ENCODE peak calls at places on chromosome 4, in nine cellular contexts. One of them, this sample, is unnamed.

GRCh38 chr4:150072906-150073714 is 5.1 kb upstream of the DCLK2 start:
- DNase-seq in right lobe of liver: no peak
- DNase-seq in epithelial cell of esophagus: peak
- DNase-seq in epithelial cell of proximal tubule: peak
- DNase-seq in uterus: no peak
- DNase-seq in GM12864: no peak
- DNase-seq in upper lobe of right lung: no peak
- DNase-seq in AG04449: peak
- DNase-seq in ovary: no peak
- DNase-seq in this sample: no peak

GRCh38 chr4:148126825-148127224 is 315.4 kb downstream of the NR3C2 start:
- DNase-seq in GM12864: no peak
- DNase-seq in upper lobe of right lung: no peak
- DNase-seq in epithelial cell of esophagus: no peak
- DNase-seq in uterus: no peak
- DNase-seq in AG04449: no peak
- DNase-seq in ovary: no peak
- DNase-seq in epithelial cell of proximal tubule: no peak
- DNase-seq in right lobe of liver: no peak
- DNase-seq in this sample: no peak

GRCh38 chr4:14262221-14262620 is 634.7 kb upstream of the BOD1L1 start:
- DNase-seq in ovary: no peak
- DNase-seq in right lobe of liver: no peak
- DNase-seq in epithelial cell of proximal tubule: no peak
- DNase-seq in uterus: no peak
- DNase-seq in GM12864: no peak
- DNase-seq in AG04449: no peak
- DNase-seq in upper lobe of right lung: no peak
- DNase-seq in epithelial cell of esophagus: no peak
- DNase-seq in this sample: no peak

GRCh38 chr4:182778222-182778982 is 138.8 kb downstream of the DCTD start:
- DNase-seq in epithelial cell of proximal tubule: no peak
- DNase-seq in ovary: no peak
- DNase-seq in GM12864: no peak
- DNase-seq in epithelial cell of esophagus: peak
- DNase-seq in AG04449: no peak
- DNase-seq in upper lobe of right lung: no peak
- DNase-seq in uterus: no peak
- DNase-seq in right lobe of liver: no peak
- DNase-seq in this sample: no peak

GRCh38 chr4:137576437-137576836 is 44.1 kb upstream of the PCDH18 start:
- DNase-seq in AG04449: no peak
- DNase-seq in ovary: no peak
- DNase-seq in upper lobe of right lung: no peak
- DNase-seq in epithelial cell of esophagus: no peak
- DNase-seq in epithelial cell of proximal tubule: no peak
- DNase-seq in right lobe of liver: no peak
- DNase-seq in GM12864: no peak
- DNase-seq in uterus: no peak
- DNase-seq in this sample: no peak

GRCh38 chr4:22787753-22788389 is 95.1 kb downstream of the GBA3 start:
- DNase-seq in uterus: no peak
- DNase-seq in right lobe of liver: no peak
- DNase-seq in epithelial cell of esophagus: no peak
- DNase-seq in ovary: no peak
- DNase-seq in AG04449: no peak
- DNase-seq in upper lobe of right lung: no peak
- DNase-seq in epithelial cell of proximal tubule: no peak
- DNase-seq in GM12864: no peak
- DNase-seq in this sample: no peak

GRCh38 chr4:113540859-113541258 is 220.7 kb downstream of the CAMK2D start:
- DNase-seq in uterus: no peak
- DNase-seq in AG04449: no peak
- DNase-seq in right lobe of liver: no peak
- DNase-seq in GM12864: no peak
- DNase-seq in ovary: no peak
- DNase-seq in upper lobe of right lung: no peak
- DNase-seq in epithelial cell of esophagus: no peak
- DNase-seq in epithelial cell of proximal tubule: no peak
- DNase-seq in this sample: no peak

GRCh38 chr4:105474110-105474518 is 252 bp upstream of the PPA2 start:
- DNase-seq in right lobe of liver: peak
- DNase-seq in upper lobe of right lung: peak
- DNase-seq in uterus: peak
- DNase-seq in ovary: peak
- DNase-seq in GM12864: no peak
- DNase-seq in AG04449: no peak
- DNase-seq in epithelial cell of esophagus: peak
- DNase-seq in epithelial cell of proximal tubule: no peak
- DNase-seq in this sample: no peak

GRCh38 chr4:105232374-105232773 is 85.7 kb downstream of the TET2 start:
- DNase-seq in upper lobe of right lung: no peak
- DNase-seq in uterus: no peak
- DNase-seq in epithelial cell of esophagus: no peak
- DNase-seq in epithelial cell of proximal tubule: no peak
- DNase-seq in right lobe of liver: no peak
- DNase-seq in GM12864: no peak
- DNase-seq in AG04449: peak
- DNase-seq in ovary: no peak
- DNase-seq in this sample: no peak

GRCh38 chr4:42331914-42332368 is 65.3 kb upstream of the SHISA3 start:
- DNase-seq in GM12864: peak
- DNase-seq in epithelial cell of esophagus: peak
- DNase-seq in uterus: no peak
- DNase-seq in upper lobe of right lung: no peak
- DNase-seq in right lobe of liver: no peak
- DNase-seq in ovary: no peak
- DNase-seq in epithelial cell of proximal tubule: peak
- DNase-seq in AG04449: no peak
- DNase-seq in this sample: no peak

GRCh38 chr4:54232151-54232688 is 3.1 kb downstream of the PDGFRA start:
- DNase-seq in epithelial cell of esophagus: no peak
- DNase-seq in right lobe of liver: no peak
- DNase-seq in ovary: no peak
- DNase-seq in epithelial cell of proximal tubule: no peak
- DNase-seq in AG04449: no peak
- DNase-seq in uterus: no peak
- DNase-seq in GM12864: no peak
- DNase-seq in upper lobe of right lung: no peak
- DNase-seq in this sample: no peak

GRCh38 chr4:143184217-143184502 is 557 bp upstream of the USP38 start:
- DNase-seq in uterus: no peak
- DNase-seq in GM12864: no peak
- DNase-seq in AG04449: no peak
- DNase-seq in ovary: no peak
- DNase-seq in epithelial cell of esophagus: no peak
- DNase-seq in epithelial cell of proximal tubule: peak
- DNase-seq in upper lobe of right lung: no peak
- DNase-seq in right lobe of liver: no peak
- DNase-seq in this sample: no peak

GRCh38 chr4:70531981-70532380 is 13.6 kb downstream of the AMTN start:
- DNase-seq in uterus: no peak
- DNase-seq in epithelial cell of esophagus: no peak
- DNase-seq in epithelial cell of proximal tubule: no peak
- DNase-seq in upper lobe of right lung: no peak
- DNase-seq in ovary: no peak
- DNase-seq in AG04449: no peak
- DNase-seq in right lobe of liver: no peak
- DNase-seq in GM12864: no peak
- DNase-seq in this sample: no peak

GRCh38 chr4:140756292-140757219 is at the start of gene TBC1D9:
- DNase-seq in GM12864: peak
- DNase-seq in epithelial cell of esophagus: peak
- DNase-seq in AG04449: no peak
- DNase-seq in ovary: peak
- DNase-seq in uterus: peak
- DNase-seq in right lobe of liver: peak
- DNase-seq in epithelial cell of proximal tubule: peak
- DNase-seq in upper lobe of right lung: peak
- DNase-seq in this sample: peak

GRCh38 chr4:149120331-149121014 is 678.3 kb upstream of the NR3C2 start:
- DNase-seq in AG04449: no peak
- DNase-seq in ovary: no peak
- DNase-seq in epithelial cell of proximal tubule: no peak
- DNase-seq in uterus: no peak
- DNase-seq in right lobe of liver: no peak
- DNase-seq in upper lobe of right lung: no peak
- DNase-seq in GM12864: no peak
- DNase-seq in epithelial cell of esophagus: no peak
- DNase-seq in this sample: no peak

GRCh38 chr4:142238589-142238988 is 602.2 kb downstream of the IL15 start:
- DNase-seq in epithelial cell of proximal tubule: no peak
- DNase-seq in AG04449: peak
- DNase-seq in right lobe of liver: no peak
- DNase-seq in uterus: no peak
- DNase-seq in epithelial cell of esophagus: peak
- DNase-seq in upper lobe of right lung: no peak
- DNase-seq in ovary: no peak
- DNase-seq in GM12864: no peak
- DNase-seq in this sample: no peak

GRCh38 chr4:20512053-20512810 is 188.0 kb upstream of the PACRGL start:
- DNase-seq in GM12864: no peak
- DNase-seq in upper lobe of right lung: no peak
- DNase-seq in epithelial cell of proximal tubule: no peak
- DNase-seq in AG04449: no peak
- DNase-seq in ovary: no peak
- DNase-seq in epithelial cell of esophagus: peak
- DNase-seq in uterus: no peak
- DNase-seq in right lobe of liver: no peak
- DNase-seq in this sample: no peak

GRCh38 chr4:66629927-66630326 is 915.4 kb downstream of the CENPC start:
- DNase-seq in AG04449: no peak
- DNase-seq in epithelial cell of proximal tubule: no peak
- DNase-seq in uterus: no peak
- DNase-seq in GM12864: no peak
- DNase-seq in epithelial cell of esophagus: no peak
- DNase-seq in right lobe of liver: no peak
- DNase-seq in upper lobe of right lung: no peak
- DNase-seq in ovary: no peak
- DNase-seq in this sample: no peak

GRCh38 chr4:2248821-2249261 is 6.9 kb upstream of the HAUS3 start:
- DNase-seq in epithelial cell of proximal tubule: no peak
- DNase-seq in GM12864: no peak
- DNase-seq in AG04449: no peak
- DNase-seq in uterus: no peak
- DNase-seq in ovary: no peak
- DNase-seq in upper lobe of right lung: no peak
- DNase-seq in epithelial cell of esophagus: no peak
- DNase-seq in right lobe of liver: peak
- DNase-seq in this sample: no peak

GRCh38 chr4:76585897-76586360 is 150.9 kb downstream of the SHROOM3 start:
- DNase-seq in uterus: peak
- DNase-seq in AG04449: no peak
- DNase-seq in epithelial cell of esophagus: peak
- DNase-seq in right lobe of liver: peak
- DNase-seq in GM12864: no peak
- DNase-seq in upper lobe of right lung: peak
- DNase-seq in ovary: peak
- DNase-seq in epithelial cell of proximal tubule: no peak
- DNase-seq in this sample: no peak
- TF ChIP-seq CTCF in uterus: no peak
- TF ChIP-seq CTCF in AG04449: peak
- TF ChIP-seq CTCF in epithelial cell of esophagus: peak
- TF ChIP-seq CTCF in right lobe of liver: no peak
- TF ChIP-seq CTCF in GM12864: no peak
- TF ChIP-seq CTCF in upper lobe of right lung: peak
- TF ChIP-seq CTCF in ovary: no peak
- TF ChIP-seq CTCF in epithelial cell of proximal tubule: peak
- TF ChIP-seq CTCF in this sample: peak

DNA sequence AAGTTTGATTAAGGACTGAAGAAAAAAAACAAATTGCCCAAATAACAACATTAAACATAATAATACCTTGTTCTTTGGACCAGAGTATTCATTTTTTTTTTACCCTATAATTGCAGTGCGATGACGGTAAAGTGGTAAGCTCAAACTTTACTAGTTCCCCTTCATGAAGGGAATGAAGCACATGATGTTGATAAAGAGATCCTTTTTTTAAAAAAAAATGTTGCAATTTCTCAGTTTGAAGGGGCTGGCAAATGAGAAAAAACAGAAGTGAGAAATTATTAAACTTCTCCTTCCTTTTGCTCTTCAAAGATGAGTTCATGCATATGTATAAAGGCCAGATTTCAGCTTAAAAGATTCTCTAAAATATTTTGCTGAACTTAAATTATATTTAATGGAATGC is 231.7 kb downstream of the C4orf33 start:
- DNase-seq in right lobe of liver: no peak
- DNase-seq in AG04449: no peak
- DNase-seq in epithelial cell of esophagus: no peak
- DNase-seq in uterus: no peak
- DNase-seq in upper lobe of right lung: no peak
- DNase-seq in ovary: no peak
- DNase-seq in GM12864: no peak
- DNase-seq in epithelial cell of proximal tubule: no peak
- DNase-seq in this sample: no peak
- H3K4me3 ChIP-seq in right lobe of liver: no peak
- H3K4me3 ChIP-seq in AG04449: no peak
- H3K4me3 ChIP-seq in epithelial cell of esophagus: no peak
- H3K4me3 ChIP-seq in uterus: no peak
- H3K4me3 ChIP-seq in upper lobe of right lung: no peak
- H3K4me3 ChIP-seq in ovary: no peak
- H3K4me3 ChIP-seq in GM12864: no peak
- H3K4me3 ChIP-seq in epithelial cell of proximal tubule: no peak
- H3K4me3 ChIP-seq in this sample: no peak

GRCh38 chr4:8410641-8411271 is 29.8 kb downstream of the ACOX3 start:
- DNase-seq in GM12864: no peak
- DNase-seq in upper lobe of right lung: no peak
- DNase-seq in ovary: peak
- DNase-seq in epithelial cell of esophagus: peak
- DNase-seq in epithelial cell of proximal tubule: no peak
- DNase-seq in uterus: peak
- DNase-seq in right lobe of liver: peak
- DNase-seq in AG04449: no peak
- DNase-seq in this sample: no peak
- TF ChIP-seq CTCF in GM12864: no peak
- TF ChIP-seq CTCF in upper lobe of right lung: peak
- TF ChIP-seq CTCF in ovary: peak
- TF ChIP-seq CTCF in epithelial cell of esophagus: no peak
- TF ChIP-seq CTCF in epithelial cell of proximal tubule: peak
- TF ChIP-seq CTCF in uterus: peak
- TF ChIP-seq CTCF in right lobe of liver: no peak
- TF ChIP-seq CTCF in AG04449: peak
- TF ChIP-seq CTCF in this sample: peak

GRCh38 chr4:69489856-69490255 is 5.8 kb downstream of the UGT2B4 start:
- DNase-seq in upper lobe of right lung: no peak
- DNase-seq in epithelial cell of proximal tubule: no peak
- DNase-seq in AG04449: no peak
- DNase-seq in right lobe of liver: no peak
- DNase-seq in ovary: no peak
- DNase-seq in epithelial cell of esophagus: no peak
- DNase-seq in uterus: no peak
- DNase-seq in GM12864: no peak
- DNase-seq in this sample: no peak

GRCh38 chr4:69485130-69485529 is 10.6 kb downstream of the UGT2B4 start:
- DNase-seq in epithelial cell of proximal tubule: no peak
- DNase-seq in epithelial cell of esophagus: no peak
- DNase-seq in GM12864: no peak
- DNase-seq in uterus: no peak
- DNase-seq in AG04449: no peak
- DNase-seq in ovary: no peak
- DNase-seq in upper lobe of right lung: no peak
- DNase-seq in right lobe of liver: no peak
- DNase-seq in this sample: no peak

GRCh38 chr4:69484011-69484410 is 11.7 kb downstream of the UGT2B4 start:
- DNase-seq in right lobe of liver: no peak
- DNase-seq in upper lobe of right lung: no peak
- DNase-seq in ovary: no peak
- DNase-seq in GM12864: no peak
- DNase-seq in epithelial cell of proximal tubule: no peak
- DNase-seq in AG04449: no peak
- DNase-seq in uterus: no peak
- DNase-seq in epithelial cell of esophagus: peak
- DNase-seq in this sample: no peak
- H3K4me3 ChIP-seq in right lobe of liver: no peak
- H3K4me3 ChIP-seq in upper lobe of right lung: no peak
- H3K4me3 ChIP-seq in ovary: no peak
- H3K4me3 ChIP-seq in GM12864: no peak
- H3K4me3 ChIP-seq in epithelial cell of proximal tubule: no peak
- H3K4me3 ChIP-seq in AG04449: no peak
- H3K4me3 ChIP-seq in uterus: no peak
- H3K4me3 ChIP-seq in epithelial cell of esophagus: no peak
- H3K4me3 ChIP-seq in this sample: no peak